ENCODE peak calls at places on chromosome 13, in five cellular contexts. J, L, W, I and B are unnamed samples. For H3K4me1 and H3K27me3, the result is how much of the 10 kb centered on the place peaks cover.

GRCh38 chr13:75635101-75635620 is 969 bp upstream of the LMO7 start:
- DNase-seq in W (no peak), L (no peak), J (peak), I (no peak), B (no peak)

GRCh38 chr13:100454876-100455275 is 133.7 kb downstream of the GGACT start:
- DNase-seq in I (peak), W (no peak), L (no peak), J (peak), B (peak)

GRCh38 chr13:102913924-102914628 is 68.2 kb downstream of the ERCC5 start:
- DNase-seq in L (no peak), W (no peak), J (peak), I (no peak), B (no peak)

GRCh38 chr13:75705395-75705794 is 69.3 kb downstream of the LMO7 start:
- DNase-seq in L (no peak), J (peak), I (peak), W (no peak), B (no peak)

GRCh38 chr13:100521912-100522490 is 66.6 kb downstream of the GGACT start:
- DNase-seq in J (no peak), L (no peak), I (no peak), W (no peak), B (no peak)

GRCh38 chr13:31166591-31166990 is 4.9 kb upstream of the HSPH1 start:
- DNase-seq in L (no peak), I (no peak), J (no peak), W (no peak), B (no peak)

GRCh38 chr13:37868691-37869505 is 674 bp downstream of the TRPC4 start:
- DNase-seq in J (peak), I (peak), W (no peak), L (peak), B (no peak)

GRCh38 chr13:20960663-20961309 is 58.2 kb upstream of the XPO4 start:
- DNase-seq in I (no peak), J (no peak), L (no peak), W (no peak), B (no peak)

GRCh38 chr13:40318366-40318765 is 348.1 kb downstream of the FOXO1 start:
- DNase-seq in J (peak), L (peak), W (no peak), I (peak), B (no peak)

GRCh38 chr13:109243311-109243951 is 543.0 kb downstream of the IRS2 start:
- DNase-seq in W (no peak), L (no peak), I (peak), J (peak), B (no peak)

GRCh38 chr13:95708390-95708774 is 31.4 kb downstream of the DNAJC3 start:
- DNase-seq in W (no peak), J (no peak), I (no peak), L (no peak), B (no peak)

GRCh38 chr13:98974053-98974452 is 3.8 kb downstream of the DOCK9 start:
- DNase-seq in L (no peak), I (no peak), J (no peak), W (no peak), B (no peak)

GRCh38 chr13:29594310-29594709 is 1.2 kb downstream of the SLC7A1 start:
- DNase-seq in J (peak), W (no peak), I (peak), L (no peak), B (peak)

GRCh38 chr13:72622546-72622945 is 104.9 kb downstream of the MZT1 start:
- DNase-seq in W (no peak), J (no peak), I (no peak), L (no peak), B (no peak)

GRCh38 chr13:80654638-80655249 is 313.8 kb upstream of the SPRY2 start:
- DNase-seq in I (no peak), W (no peak), L (no peak), J (no peak), B (no peak)

GRCh38 chr13:46797468-46798237 is 692 bp upstream of the ESD start:
- DNase-seq in J (peak), I (no peak), W (no peak), L (no peak), B (no peak)

GRCh38 chr13:31476266-31476665 is 263.1 kb upstream of the RXFP2 start:
- DNase-seq in W (no peak), J (peak), I (no peak), L (no peak), B (no peak)

GRCh38 chr13:20359335-20359734 is 127.2 kb upstream of the GJB6 start:
- DNase-seq in J (peak), W (no peak), L (no peak), I (peak), B (no peak)

GRCh38 chr13:23547000-23547590 is 23.1 kb upstream of the TNFRSF19 start:
- DNase-seq in I (no peak), W (no peak), J (peak), L (peak), B (no peak)

GRCh38 chr13:61664821-61665705 is 249.4 kb upstream of the PCDH20 start:
- DNase-seq in J (no peak), L (no peak), I (no peak), W (no peak), B (no peak)

GRCh38 chr13:24215732-24216131 is 55.2 kb downstream of the SPATA13 start:
- DNase-seq in I (peak), J (peak), W (no peak), L (no peak), B (no peak)

GRCh38 chr13:78827471-78827870 is 168.5 kb upstream of the OBI1 start:
- DNase-seq in W (no peak), L (no peak), J (no peak), I (no peak), B (peak)

GRCh38 chr13:33218426-33218825 is 67.1 kb downstream of the STARD13 start:
- DNase-seq in I (no peak), J (no peak), W (no peak), L (no peak), B (no peak)
- H3K4me1 ChIP-seq in I (half or more), J (under half), W (under half), L (under half), B (under half)

GRCh38 chr13:101841687-101842086 is 389.2 kb downstream of the ITGBL1 start:
- DNase-seq in I (no peak), J (no peak), W (no peak), L (no peak), B (no peak)
- H3K27ac ChIP-seq in I (no peak), J (no peak), W (no peak), L (no peak), B (no peak)

DNA sequence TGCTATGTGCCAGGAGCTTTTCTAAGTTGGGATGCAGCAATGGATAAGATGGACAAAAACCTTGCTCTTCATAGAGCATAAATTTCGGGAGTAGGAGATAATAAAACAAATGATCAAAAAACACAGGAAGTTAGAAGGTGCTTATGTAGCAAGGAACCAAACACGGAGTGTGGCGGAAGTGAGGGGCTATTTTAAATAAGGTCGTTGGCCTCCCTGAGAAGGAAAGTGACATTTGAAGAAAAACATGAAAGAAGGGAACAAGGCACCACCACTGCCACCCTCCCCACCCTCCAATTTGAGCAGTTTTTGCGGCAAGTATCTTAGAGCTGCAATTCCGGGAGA is 3.2 kb upstream of the GSX1 start:
- DNase-seq in J (no peak), W (no peak), L (no peak), I (no peak), B (no peak)
- H3K27me3 ChIP-seq in J (half or more), W (under half), L (half or more), I (half or more), B (under half)

GRCh38 chr13:48405865-48406264 is 7.0 kb downstream of the LPAR6 start:
- DNase-seq in I (no peak), W (no peak), L (no peak), J (peak), B (no peak)

GRCh38 chr13:48404952-48405351 is 8.0 kb downstream of the LPAR6 start:
- DNase-seq in W (no peak), J (peak), I (no peak), L (no peak), B (no peak)

GRCh38 chr13:48403151-48403631 is 9.7 kb downstream of the LPAR6 start:
- DNase-seq in J (peak), I (no peak), L (no peak), W (no peak), B (no peak)

GRCh38 chr13:48402325-48402962 is 10.5 kb downstream of the LPAR6 start:
- DNase-seq in I (no peak), J (peak), L (no peak), W (no peak), B (no peak)

DNA sequence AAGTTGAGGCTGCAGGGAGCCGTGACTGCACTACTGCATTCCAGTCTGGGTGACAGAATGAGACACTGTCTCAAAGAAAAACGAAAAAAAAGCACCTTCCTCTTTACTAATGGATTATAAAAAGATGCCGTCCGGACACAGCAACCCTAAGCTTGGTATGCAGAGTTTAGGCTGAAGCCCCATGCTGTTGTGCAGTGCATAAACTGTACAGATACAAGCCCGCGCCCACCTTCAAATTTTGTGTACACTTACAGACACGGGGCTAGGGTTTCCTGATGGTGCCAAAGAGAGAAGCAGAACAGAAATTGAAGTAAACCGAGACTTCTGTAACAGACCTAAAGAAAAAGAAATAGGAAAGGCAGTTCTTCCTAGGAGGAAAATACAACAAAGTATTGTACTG is 9.0 kb downstream of the LPAR6 start:
- DNase-seq in W (no peak), J (peak), I (no peak), L (no peak), B (no peak)
- H3K4me1 ChIP-seq in W (under half), J (half or more), I (under half), L (under half), B (under half)

DNA sequence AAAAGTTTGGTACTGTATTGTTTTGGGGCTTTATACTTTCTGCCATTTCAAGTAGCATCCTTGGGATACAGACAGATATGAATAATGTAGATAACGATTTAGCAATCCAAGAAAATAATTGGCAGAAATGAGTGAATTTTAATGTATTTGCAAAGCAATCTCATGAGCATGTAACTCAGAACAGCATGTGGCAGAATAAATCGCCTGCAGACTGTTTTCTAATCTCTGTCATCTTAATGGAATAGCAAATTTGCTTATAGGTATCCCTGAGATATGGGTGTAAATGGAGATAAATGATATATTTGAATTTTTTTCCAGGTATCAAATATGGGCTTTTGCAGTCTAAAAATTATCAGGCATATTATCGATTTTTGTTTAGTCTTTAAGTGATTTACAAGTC is 166.0 kb downstream of the GPC5 start:
- DNase-seq in J (no peak), W (no peak), L (no peak), I (no peak), B (no peak)
- H3K27ac ChIP-seq in J (no peak), W (no peak), L (no peak), I (no peak), B (no peak)

DNA sequence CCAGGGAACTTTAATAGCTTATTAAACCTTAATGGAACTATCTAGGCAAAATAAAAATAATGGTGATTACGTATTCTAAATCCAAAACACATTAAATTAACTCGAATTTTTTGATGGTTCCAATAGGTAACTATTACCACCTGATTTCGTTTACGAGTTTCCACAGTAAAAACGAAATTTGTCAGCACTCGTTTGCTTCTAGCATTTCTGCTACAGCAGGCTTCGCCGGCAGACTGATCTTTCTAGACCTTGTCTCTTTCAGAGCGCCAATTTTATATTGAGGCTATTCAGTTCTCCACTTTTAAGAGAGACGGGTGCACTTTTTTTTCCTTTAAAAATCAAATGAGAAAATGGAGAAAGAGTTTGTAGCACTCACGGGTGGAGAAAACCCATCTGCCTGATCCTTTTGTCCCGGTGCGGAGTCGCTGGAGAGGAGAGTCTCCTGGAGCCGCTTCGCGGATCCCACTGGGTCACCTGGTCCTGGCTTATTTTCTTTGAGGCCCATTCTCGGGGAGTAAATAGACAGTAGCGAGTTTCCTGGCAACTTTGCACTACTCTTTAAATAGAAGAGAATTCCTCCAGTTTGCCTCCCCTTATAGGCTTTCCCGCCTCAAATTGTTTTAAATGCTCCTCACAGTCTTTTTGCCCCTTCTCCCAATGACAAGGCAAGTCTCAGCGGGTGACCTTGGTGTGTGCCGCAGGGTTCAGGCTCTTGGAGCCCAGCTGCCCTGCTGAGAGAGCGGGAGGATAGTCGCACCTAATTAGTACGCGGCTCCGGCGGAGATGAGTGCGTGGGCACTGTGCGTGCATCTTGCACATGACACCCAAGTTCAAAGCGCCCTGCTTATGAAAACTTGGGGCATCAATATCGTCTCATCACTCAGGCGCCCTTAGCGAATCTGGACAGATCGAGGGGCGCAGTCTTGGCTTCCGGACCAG is 117.0 kb downstream of the KCNRG start:
- DNase-seq in L (no peak), I (no peak), W (no peak), J (no peak), B (no peak)
- H3K27me3 ChIP-seq in L (under half), I (under half), W (under half), J (under half), B (under half)

GRCh38 chr13:113209880-113210421 is 538 bp downstream of the CUL4A start:
- DNase-seq in J (peak), W (no peak), I (peak), L (peak), B (peak)
- H3K4me1 ChIP-seq in J (under half), W (under half), I (under half), L (half or more), B (under half)